ENCODE peak calls at places on chromosomes 1 and 21, in ten cellular contexts. B, E, F, C, O, U, N, X, S and P are unnamed samples.

GRCh38 chr21:44065428-44065827 is 41.8 kb upstream of the PWP2 start:
- DNase-seq in F (no peak), B (peak; percentile 94), E (no peak), X (no peak), N (no peak), U (peak; percentile 70), C (peak; percentile 39), O (no peak), S (no peak), P (no peak)

GRCh38 chr1:183218981-183219621 is 33.0 kb downstream of the LAMC2 start:
- DNase-seq in X (no peak), N (no peak), O (no peak), S (no peak), U (no peak), C (no peak), F (no peak), E (no peak), B (peak; percentile 3), P (no peak)

GRCh38 chr1:200415693-200416593 is 6.1 kb upstream of the ZNF281 start:
- DNase-seq in E (peak; percentile 5), U (no peak), C (no peak), F (no peak), S (no peak), O (no peak), B (no peak), N (no peak), X (peak; percentile 86), P (peak; percentile 97)

GRCh38 chr1:42321731-42322130 is 13.3 kb downstream of the FOXJ3 start:
- DNase-seq in U (no peak), S (no peak), C (no peak), O (no peak), F (no peak), X (no peak), E (no peak), B (no peak), N (no peak), P (no peak)

GRCh38 chr1:223834660-223835263 is 11.0 kb downstream of the TP53BP2 start:
- DNase-seq in C (no peak), B (no peak), U (no peak), F (no peak), N (no peak), O (no peak), S (peak; percentile 15), E (no peak), X (no peak), P (peak; percentile 81)

GRCh38 chr1:29569971-29570634 is 333.8 kb downstream of the PTPRU start:
- DNase-seq in S (no peak), N (no peak), F (no peak), X (peak; percentile 47), C (no peak), O (no peak), E (peak; percentile 92), U (no peak), B (no peak), P (peak; percentile 38)

GRCh38 chr1:110148961-110149360 is 1.3 kb upstream of the SLC6A17 start:
- DNase-seq in N (peak; percentile 56), U (no peak), O (no peak), S (no peak), B (no peak), F (no peak), E (peak; percentile 11), C (no peak), X (no peak), P (no peak)

GRCh38 chr1:21472861-21473260 is 32.9 kb downstream of the NBPF3 start:
- DNase-seq in B (no peak), C (no peak), E (no peak), X (no peak), U (no peak), S (no peak), O (no peak), F (no peak), N (no peak), P (no peak)

GRCh38 chr1:27368872-27369703 is 2.3 kb upstream of the MAP3K6 start:
- DNase-seq in E (no peak), B (peak; percentile 67), F (no peak), C (no peak), O (no peak), S (no peak), N (peak; percentile 51), X (no peak), U (no peak), P (no peak)

GRCh38 chr1:38585038-38585420 is 274.5 kb downstream of the RRAGC start:
- DNase-seq in U (no peak), C (no peak), N (no peak), B (no peak), F (no peak), E (no peak), O (no peak), S (no peak), X (no peak), P (no peak)

GRCh38 chr1:245715970-245716369 is 561.2 kb downstream of the KIF26B start:
- DNase-seq in N (no peak), F (no peak), X (no peak), U (no peak), B (no peak), S (no peak), O (no peak), E (peak; percentile 99), C (no peak), P (peak; percentile 52)

GRCh38 chr1:28718601-28719331 is 18.0 kb upstream of the YTHDF2 start:
- DNase-seq in E (no peak), F (no peak), U (no peak), N (no peak), C (no peak), O (no peak), B (no peak), S (no peak), X (no peak), P (peak; percentile 65)

GRCh38 chr1:91400133-91400725 is 4.4 kb downstream of the HFM1 start:
- DNase-seq in F (no peak), N (peak; percentile 41), X (no peak), B (no peak), O (no peak), C (no peak), E (no peak), U (no peak), S (no peak), P (no peak)

GRCh38 chr1:15296602-15297321 is 49.7 kb downstream of the FHAD1 start:
- DNase-seq in F (no peak), U (no peak), B (peak; percentile 25), O (no peak), E (no peak), C (no peak), X (no peak), S (no peak), N (no peak), P (no peak)

GRCh38 chr1:208500379-208500778 is 256.2 kb upstream of the PLXNA2 start:
- DNase-seq in F (peak; percentile 61), S (no peak), E (no peak), O (no peak), B (no peak), U (no peak), N (no peak), C (no peak), X (no peak), P (no peak)

GRCh38 chr21:28359300-28359699 is 633.4 kb downstream of the LTN1 start:
- DNase-seq in S (no peak), F (no peak), N (no peak), O (no peak), E (no peak), C (no peak), U (no peak), B (no peak), X (no peak), P (no peak)

GRCh38 chr1:227781314-227781930 is 34.1 kb upstream of the PRSS38 start:
- DNase-seq in N (no peak), O (no peak), F (no peak), X (no peak), C (no peak), E (no peak), U (no peak), B (no peak), S (no peak), P (no peak)